ENCODE peak calls at places on chromosomes 12 and 14, in five cellular contexts. N is IMR-90, F is esophagus squamous epithelium, D is GM12892, O is A549. E is an unnamed sample.

GRCh38 chr12:115619061-115619460 is 658.4 kb downstream of the MED13L start:
- DNase-seq in N (no peak), F (no peak), D (no peak), O (no peak), E (no peak)

GRCh38 chr12:106585862-106586534 is 3.2 kb downstream of the RFX4 start:
- DNase-seq in N (no peak), F (no peak), D (no peak), O (peak), E (no peak)

GRCh38 chr14:78228702-78229327 is 58.6 kb downstream of the NRXN3 start:
- DNase-seq in N (no peak), F (no peak), D (no peak), O (no peak), E (no peak)

GRCh38 chr14:100100032-100100405 is 34.8 kb downstream of the EVL start:
- DNase-seq in N (no peak), F (no peak), D (no peak), O (no peak), E (peak)

GRCh38 chr12:50603817-50604639 is 99.2 kb downstream of the DIP2B start:
- DNase-seq in N (peak), F (no peak), D (no peak), O (no peak), E (no peak)

GRCh38 chr12:2273288-2273687 is 220.5 kb downstream of the CACNA1C start:
- DNase-seq in N (peak), F (no peak), D (no peak), O (no peak), E (no peak)

GRCh38 chr14:95699397-95699796 is 13.2 kb downstream of the TCL1B start:
- DNase-seq in N (no peak), F (no peak), D (no peak), O (no peak), E (no peak)

GRCh38 chr12:54082402-54082892 is 28.8 kb downstream of the HOXC4 start:
- DNase-seq in N (no peak), F (no peak), D (no peak), O (no peak), E (no peak)

GRCh38 chr12:77488041-77488620 is 342.6 kb upstream of the NAV3 start:
- DNase-seq in N (peak), F (no peak), D (no peak), O (no peak), E (no peak)

GRCh38 chr12:16606936-16607335 is 974 bp upstream of the LMO3 start:
- DNase-seq in N (no peak), F (no peak), D (no peak), O (no peak), E (no peak)

GRCh38 chr14:106060576-106060975 is 534.2 kb downstream of the TMEM121 start:
- DNase-seq in N (no peak), F (no peak), D (no peak), O (no peak), E (no peak)

GRCh38 chr12:13234045-13234641 is 37.6 kb downstream of the EMP1 start:
- DNase-seq in N (peak), F (no peak), D (no peak), O (peak), E (no peak)

GRCh38 chr14:96053600-96054381 is 14.6 kb downstream of the C14orf132 start:
- DNase-seq in N (peak), F (no peak), D (no peak), O (peak), E (peak)

GRCh38 chr14:72519543-72519942 is 374.4 kb downstream of the DPF3 start:
- DNase-seq in N (no peak), F (no peak), D (no peak), O (no peak), E (no peak)

GRCh38 chr12:111757361-111758119 is 9.2 kb upstream of the ALDH2 start:
- DNase-seq in N (peak), F (no peak), D (no peak), O (no peak), E (no peak)

GRCh38 chr14:104746951-104747481 is 5.9 kb upstream of the SIVA1 start:
- DNase-seq in N (peak), F (no peak), D (no peak), O (no peak), E (no peak)

GRCh38 chr12:51371295-51371953 is 19.8 kb downstream of the GALNT6 start:
- DNase-seq in N (peak), F (no peak), D (no peak), O (peak), E (no peak)

GRCh38 chr12:117450186-117450585 is 88.8 kb upstream of the NOS1 start:
- DNase-seq in N (no peak), F (no peak), D (no peak), O (no peak), E (no peak)

GRCh38 chr14:56036353-56036752 is 81.9 kb upstream of the PELI2 start:
- DNase-seq in N (no peak), F (no peak), D (no peak), O (no peak), E (no peak)

GRCh38 chr14:76901171-76902055 is 75.2 kb downstream of the LRRC74A start:
- DNase-seq in N (peak), F (no peak), D (no peak), O (no peak), E (no peak)

GRCh38 chr12:87216436-87216835 is 812.8 kb downstream of the C12orf50 start:
- DNase-seq in N (peak), F (no peak), D (no peak), O (no peak), E (no peak)

GRCh38 chr12:93302331-93303229 is 75.1 kb upstream of the NUDT4 start:
- DNase-seq in N (peak), F (no peak), D (no peak), O (no peak), E (no peak)

GRCh38 chr12:63206908-63207307 is 55.9 kb upstream of the AVPR1A start:
- DNase-seq in N (no peak), F (no peak), D (no peak), O (peak), E (no peak)

GRCh38 chr14:75446447-75446846 is 18.6 kb downstream of the JDP2 start:
- DNase-seq in N (no peak), F (no peak), D (no peak), O (no peak), E (no peak)

GRCh38 chr14:93137864-93138263 is 22.1 kb upstream of the ITPK1 start:
- DNase-seq in N (peak), F (no peak), D (no peak), O (peak), E (no peak)

GRCh38 chr12:94039914-94040313 is 108.5 kb upstream of the PLXNC1 start:
- DNase-seq in N (peak), F (no peak), D (no peak), O (no peak), E (no peak)

GRCh38 chr14:79543966-79544365 is 667.3 kb downstream of the DIO2 start:
- DNase-seq in N (peak), F (no peak), D (no peak), O (peak), E (no peak)

GRCh38 chr14:35985504-35986218 is 159.5 kb downstream of the BRMS1L start:
- DNase-seq in N (no peak), F (no peak), D (no peak), O (peak), E (no peak)

GRCh38 chr14:102966681-102967505 is 44.4 kb downstream of the AMN start:
- DNase-seq in N (no peak), F (no peak), D (no peak), O (no peak), E (no peak)

GRCh38 chr12:104133861-104134260 is 4.1 kb downstream of the NFYB start:
- DNase-seq in N (peak), F (no peak), D (no peak), O (no peak), E (no peak)

GRCh38 chr14:101459392-101459900 is 101.8 kb upstream of the DIO3 start:
- DNase-seq in N (no peak), F (no peak), D (no peak), O (no peak), E (peak)

GRCh38 chr14:98293527-98293926 is 978.5 kb downstream of the BCL11B start:
- DNase-seq in N (no peak), F (no peak), D (no peak), O (no peak), E (no peak)

GRCh38 chr14:43894534-43894933 is 612.5 kb downstream of the FSCB start:
- DNase-seq in N (peak), F (no peak), D (no peak), O (peak), E (no peak)

GRCh38 chr12:94689002-94689645 is 38.8 kb upstream of the TMCC3 start:
- DNase-seq in N (peak), F (no peak), D (no peak), O (no peak), E (no peak)

DNA sequence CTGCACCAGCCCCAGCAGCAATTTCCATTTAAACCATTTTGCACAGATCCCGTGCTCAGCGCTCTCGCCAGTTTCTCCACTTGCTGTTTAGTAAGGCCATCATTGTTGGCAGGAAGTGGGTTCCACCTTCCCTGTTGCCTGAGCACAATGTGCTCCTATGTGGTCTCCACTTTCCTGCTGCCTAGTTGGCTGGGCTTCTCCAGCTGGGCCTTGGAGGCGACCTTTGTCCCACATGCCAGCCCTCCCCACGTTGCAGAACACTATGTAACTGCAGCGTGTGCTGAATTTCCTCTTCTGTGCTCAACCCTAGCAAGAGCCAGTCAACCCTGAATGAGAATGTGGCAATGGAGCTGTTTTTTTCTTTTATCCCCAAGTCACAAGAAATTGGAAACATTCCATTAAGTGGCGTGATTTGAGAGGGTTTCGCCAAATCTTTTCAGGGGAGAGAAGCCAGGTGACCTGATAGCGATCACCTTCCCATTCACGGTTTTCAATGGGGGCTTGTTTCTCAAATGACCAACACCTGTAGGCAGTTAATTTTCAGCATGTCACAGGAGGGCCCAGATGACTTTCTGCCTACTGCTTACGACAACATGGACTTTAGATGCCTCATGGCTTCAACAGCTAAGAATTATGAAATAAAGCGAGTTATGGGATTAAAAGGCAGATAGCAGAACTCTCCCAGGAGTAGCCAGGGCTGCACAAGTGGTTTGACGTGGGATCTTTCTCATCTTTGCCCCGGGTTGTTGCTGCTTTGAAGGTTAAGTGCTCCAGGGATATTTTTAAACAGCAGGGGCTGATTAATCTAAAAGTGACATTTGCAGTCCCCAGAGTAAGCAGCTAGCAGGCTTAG is at the start of gene ACACB:
- DNase-seq in N (no peak), F (no peak), D (no peak), O (no peak), E (peak)
- TF ChIP-seq POLR2A in N (no peak), F (no peak), D (no peak), O (no peak), E (no peak)

GRCh38 chr12:25194211-25194610 is 749 bp downstream of the DNAI7 start:
- DNase-seq in N (no peak), F (no peak), D (no peak), O (no peak), E (no peak)

GRCh38 chr12:25197608-25198007 is 2.6 kb downstream of the ETFRF1 start:
- DNase-seq in N (no peak), F (no peak), D (no peak), O (no peak), E (no peak)

GRCh38 chr12:25194722-25195055 is 271 bp downstream of the DNAI7 start:
- DNase-seq in N (no peak), F (no peak), D (peak), O (no peak), E (no peak)

GRCh38 chr12:25200703-25201102 is 5.7 kb downstream of the ETFRF1 start:
- DNase-seq in N (peak), F (no peak), D (no peak), O (no peak), E (no peak)

GRCh38 chr12:25195056-25195971 is at the start of the genes DNAI7 and ETFRF1:
- DNase-seq in N (peak), F (peak), D (peak), O (peak), E (peak)
- TF ChIP-seq POLR2A in N (peak), F (peak), D (peak), O (peak), E (no peak)

GRCh38 chr12:121827351-121828099 is 23.7 kb downstream of the SETD1B start:
- DNase-seq in N (no peak), F (no peak), D (no peak), O (no peak), E (no peak)
- TF ChIP-seq POLR2A in N (no peak), F (no peak), D (no peak), O (no peak), E (no peak)

DNA sequence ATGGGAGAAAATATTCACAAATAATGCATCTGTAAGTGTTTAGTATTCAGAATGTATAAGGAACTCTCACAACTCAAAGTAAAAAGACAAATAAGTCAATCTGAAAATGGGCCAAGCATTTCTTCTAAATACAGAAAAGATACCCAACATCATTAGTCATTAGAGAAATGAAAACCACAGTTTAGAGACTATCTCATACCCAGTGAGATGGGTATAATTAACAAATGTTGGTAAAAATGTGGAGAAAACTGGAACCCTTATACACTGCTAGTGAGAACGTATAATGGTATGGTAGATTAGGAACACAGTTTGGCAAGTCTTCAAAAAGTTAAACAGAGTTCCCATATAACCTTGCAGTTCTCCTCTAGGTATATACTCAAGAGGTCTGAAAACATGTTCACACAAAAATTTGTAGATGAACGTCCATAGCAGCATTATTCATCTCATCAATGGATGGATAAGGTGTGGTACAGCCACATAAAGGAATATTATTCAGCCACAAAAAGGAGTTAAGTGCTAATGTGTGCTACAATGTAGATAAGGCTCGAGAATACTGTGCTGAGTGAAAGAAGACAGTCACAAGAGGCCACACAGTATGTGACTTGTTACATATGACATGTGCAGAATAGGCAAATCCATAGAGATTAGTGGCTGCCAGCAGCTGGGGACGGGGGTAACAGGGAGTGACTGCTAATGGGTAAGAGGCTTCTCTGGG is 5.9 kb downstream of the VCPKMT start:
- DNase-seq in N (no peak), F (no peak), D (no peak), O (no peak), E (no peak)
- TF ChIP-seq POLR2A in N (no peak), F (no peak), D (no peak), O (no peak), E (no peak)